ENCODE peak calls at places on chromosomes 7 and 10, in nine cellular contexts. X is aorta; R is breast epithelium; U is ureter; H is activated CD4-positive, alpha-beta T cell treated with anti-CD3 and anti-CD28 coated beads for 24 hours; D is iPS-NIHi11; T is foreskin fibroblast; B is tibial artery; S is stimulated activated CD4-positive, alpha-beta T cell treated with anti-CD3 and anti-CD28 coated beads, Interleukin-1b, Interleukin-23, amount 100 ng/mL, for 24 hours. G is an unnamed sample.
A peak's percentile ranks its signal among the peaks of the same experiment; 100 is the strongest.

GRCh38 chr10:46538155-46538554 is 18.3 kb downstream of the GPRIN2 start:
- DNase-seq in T (no peak), R (no peak), S (no peak), H (no peak), D (no peak), B (no peak), U (no peak), X (no peak), G (no peak)

GRCh38 chr7:113731571-113731970 is 187.2 kb downstream of the PPP1R3A start:
- DNase-seq in H (no peak), S (no peak), D (no peak), R (no peak), X (no peak), U (no peak), B (no peak), T (peak; percentile 18), G (no peak)

GRCh38 chr7:79716329-79716728 is 262.9 kb upstream of the MAGI2 start:
- DNase-seq in U (no peak), X (no peak), T (no peak), D (no peak), S (no peak), R (no peak), H (no peak), B (no peak), G (no peak)

GRCh38 chr7:74267756-74268565 is 13.8 kb upstream of the RFC2 start:
- DNase-seq in D (no peak), X (no peak), B (no peak), T (no peak), R (no peak), H (no peak), S (no peak), U (no peak), G (no peak)

GRCh38 chr7:47026733-47027450 is 555.0 kb downstream of the TNS3 start:
- DNase-seq in S (no peak), U (no peak), H (no peak), R (no peak), X (no peak), T (no peak), B (no peak), D (no peak), G (no peak)

GRCh38 chr10:44974628-44975431 is 3.8 kb downstream of the DEPP1 start:
- DNase-seq in U (peak; percentile 76), B (peak; percentile 84), R (peak; percentile 64), S (peak; percentile 42), D (peak; percentile 82), T (peak; percentile 83), H (peak; percentile 45), X (peak; percentile 90), G (peak; percentile 62)

GRCh38 chr10:111748184-111748583 is 435.4 kb downstream of the GPAM start:
- DNase-seq in B (no peak), U (no peak), S (no peak), X (no peak), T (no peak), D (no peak), R (no peak), H (no peak), G (no peak)

GRCh38 chr7:102184303-102184702 is 102.4 kb upstream of the SH2B2 start:
- DNase-seq in T (no peak), U (no peak), R (no peak), B (no peak), H (no peak), S (no peak), X (no peak), D (no peak), G (no peak)

GRCh38 chr7:155461631-155462030 is 3.7 kb downstream of the EN2 start:
- DNase-seq in S (no peak), T (no peak), B (no peak), U (no peak), X (peak; percentile 22), D (no peak), R (no peak), H (no peak), G (no peak)

GRCh38 chr7:3294432-3295100 is 6.5 kb upstream of the SDK1 start:
- DNase-seq in X (peak; percentile 59), U (peak; percentile 48), H (no peak), D (peak; percentile 33), S (no peak), B (no peak), T (no peak), R (no peak), G (no peak)

GRCh38 chr7:36473454-36474282 is 84.0 kb downstream of the ANLN start:
- DNase-seq in H (peak; percentile 31), D (peak; percentile 72), X (no peak), S (peak; percentile 26), B (no peak), T (peak; percentile 43), R (no peak), U (no peak), G (no peak)